ENCODE peak calls at places on chromosome 19, in four cellular contexts. M is activated CD4-positive, CD25-positive, alpha-beta regulatory T cell treated with anti-CD3 and anti-CD28 coated beads, Interleukin-2, amount 50 U/mL, for 16 hours; U is iris pigment epithelial cell; I is HTR-8/SVneo. O is an unnamed sample.

GRCh38 chr19:21328402-21328801 is 808 bp downstream of the ZNF708 start:
- DNase-seq in U (peak), M (no peak), I (no peak), O (no peak)

GRCh38 chr19:52398091-52398461 is 427 bp downstream of the ZNF528 start:
- DNase-seq in I (no peak), M (no peak), U (peak), O (no peak)

GRCh38 chr19:46823049-46823448 is 27.6 kb downstream of the AP2S1 start:
- DNase-seq in U (no peak), M (no peak), I (no peak), O (no peak)

GRCh38 chr19:47765522-47766358 is 12.8 kb upstream of the SELENOW start:
- DNase-seq in M (no peak), I (peak), U (peak), O (no peak)

GRCh38 chr19:45772912-45773311 is 3.9 kb upstream of the SIX5 start:
- DNase-seq in I (no peak), U (no peak), M (no peak), O (no peak)

GRCh38 chr19:17829855-17830566 is 8.7 kb upstream of the INSL3 start:
- DNase-seq in U (peak), M (no peak), I (no peak), O (no peak)

GRCh38 chr19:35247526-35248309 is 1.1 kb upstream of the LSR start:
- DNase-seq in I (peak), U (no peak), M (no peak), O (peak)

GRCh38 chr19:21595185-21595584 is 89.8 kb downstream of the ZNF429 start:
- DNase-seq in M (no peak), U (no peak), I (no peak), O (no peak)

GRCh38 chr19:4067396-4068057 is 828 bp upstream of the ZBTB7A start:
- DNase-seq in U (no peak), M (no peak), I (no peak), O (no peak)

GRCh38 chr19:17576758-17577532 is 21.5 kb downstream of the COLGALT1 start:
- DNase-seq in M (no peak), I (no peak), U (peak), O (no peak)

GRCh38 chr19:1291761-1292418 is 6.2 kb downstream of the EFNA2 start:
- DNase-seq in I (no peak), M (no peak), U (no peak), O (no peak)

GRCh38 chr19:19539738-19540703 is 2.0 kb downstream of the CILP2 start:
- DNase-seq in U (peak), M (peak), I (no peak), O (no peak)

GRCh38 chr19:37905936-37906867 is at the start of gene WDR87:
- DNase-seq in U (no peak), I (peak), M (no peak), O (peak)

GRCh38 chr19:18000981-18001836 is 6.8 kb upstream of the ARRDC2 start:
- DNase-seq in I (peak), U (peak), M (peak), O (peak)

GRCh38 chr19:46603752-46604241 is 2.7 kb downstream of the CALM3 start:
- DNase-seq in U (no peak), M (no peak), I (no peak), O (no peak)

GRCh38 chr19:31666126-31666525 is 316.9 kb upstream of the TSHZ3 start:
- DNase-seq in I (no peak), U (no peak), M (no peak), O (no peak)

GRCh38 chr19:14553042-14553938 is 18.6 kb downstream of the NDUFB7 start:
- DNase-seq in U (no peak), M (no peak), I (no peak), O (no peak)